ENCODE peak calls at places on chromosome 17, in six cellular contexts. C, Z, H, S, Q and I are unnamed samples.

GRCh38 chr17:1532836-1533602 is 16.6 kb upstream of the INPP5K start:
- DNase-seq in C (no peak), Z (peak; percentile 41), H (no peak), S (no peak), Q (no peak), I (peak; percentile 69)

GRCh38 chr17:83032781-83033180 is 46.6 kb upstream of the METRNL start:
- DNase-seq in C (no peak), Z (no peak), H (no peak), S (no peak), Q (no peak), I (no peak)

GRCh38 chr17:78316115-78316866 is 43.6 kb downstream of the SOCS3 start:
- DNase-seq in C (no peak), Z (no peak), H (no peak), S (no peak), Q (no peak), I (no peak)

GRCh38 chr17:60168654-60169053 is 18.9 kb downstream of the CA4 start:
- DNase-seq in C (no peak), Z (no peak), H (no peak), S (no peak), Q (no peak), I (no peak)

GRCh38 chr17:59853168-59853918 is 39.4 kb downstream of the TUBD1 start:
- DNase-seq in C (peak; percentile 34), Z (peak; percentile 53), H (no peak), S (no peak), Q (peak; percentile 48), I (peak; percentile 16)

GRCh38 chr17:51860934-51861561 is 297.5 kb downstream of the CA10 start:
- DNase-seq in C (no peak), Z (peak; percentile 9), H (no peak), S (no peak), Q (no peak), I (peak; percentile 83)

GRCh38 chr17:35242805-35243458 is at the start of gene SLFN5:
- DNase-seq in C (peak; percentile 90), Z (peak; percentile 79), H (peak; percentile 82), S (peak; percentile 94), Q (peak; percentile 94), I (peak; percentile 85)

GRCh38 chr17:20073056-20073979 is 64.2 kb downstream of the SPECC1 start:
- DNase-seq in C (peak; percentile 16), Z (peak; percentile 22), H (no peak), S (peak; percentile 26), Q (no peak), I (no peak)

GRCh38 chr17:62827722-62828498 is 19.8 kb upstream of the MARCHF10 start:
- DNase-seq in C (no peak), Z (no peak), H (no peak), S (no peak), Q (peak; percentile 26), I (peak; percentile 21)

GRCh38 chr17:31499771-31500554 is 108.5 kb downstream of the RAB11FIP4 start:
- DNase-seq in C (no peak), Z (no peak), H (no peak), S (no peak), Q (no peak), I (peak; percentile 51)

GRCh38 chr17:82648165-82648668 is at the start of gene WDR45B:
- DNase-seq in C (peak; percentile 77), Z (peak; percentile 97), H (peak; percentile 79), S (peak; percentile 73), Q (peak; percentile 99), I (peak; percentile 97)

GRCh38 chr17:50765454-50766221 is 1.7 kb downstream of the ANKRD40CL start:
- DNase-seq in C (no peak), Z (no peak), H (no peak), S (no peak), Q (no peak), I (no peak)

GRCh38 chr17:47275245-47275984 is 21.8 kb downstream of the ITGB3 start:
- DNase-seq in C (no peak), Z (peak; percentile 83), H (no peak), S (no peak), Q (peak; percentile 47), I (peak; percentile 78)

GRCh38 chr17:50117202-50118040 is 12.5 kb downstream of the SAMD14 start:
- DNase-seq in C (peak; percentile 35), Z (peak; percentile 78), H (peak; percentile 27), S (peak; percentile 36), Q (no peak), I (peak; percentile 92)

GRCh38 chr17:45197555-45198334 is 23.9 kb upstream of the FMNL1 start:
- DNase-seq in C (peak; percentile 84), Z (peak; percentile 91), H (peak; percentile 85), S (peak; percentile 75), Q (peak; percentile 86), I (peak; percentile 96)

GRCh38 chr17:43530303-43531081 is 15.6 kb downstream of the ETV4 start:
- DNase-seq in C (no peak), Z (peak; percentile 72), H (no peak), S (no peak), Q (peak; percentile 85), I (peak; percentile 84)

GRCh38 chr17:48081858-48082257 is 19.4 kb downstream of the CBX1 start:
- DNase-seq in C (no peak), Z (no peak), H (no peak), S (no peak), Q (no peak), I (no peak)

GRCh38 chr17:57915980-57916757 is 39.0 kb downstream of the CUEDC1 start:
- DNase-seq in C (no peak), Z (no peak), H (no peak), S (no peak), Q (no peak), I (peak; percentile 94)

GRCh38 chr17:63116967-63117366 is 150.9 kb downstream of the TANC2 start:
- DNase-seq in C (no peak), Z (no peak), H (no peak), S (no peak), Q (no peak), I (peak; percentile 64)

GRCh38 chr17:63479495-63480184 is 2.8 kb downstream of the ACE start:
- DNase-seq in C (no peak), Z (no peak), H (no peak), S (no peak), Q (no peak), I (no peak)

GRCh38 chr17:51398647-51399046 is 138.3 kb downstream of the UTP18 start:
- DNase-seq in C (no peak), Z (no peak), H (no peak), S (no peak), Q (no peak), I (no peak)

GRCh38 chr17:61574542-61575351 is 16.3 kb downstream of the NACA2 start:
- DNase-seq in C (no peak), Z (peak; percentile 11), H (no peak), S (no peak), Q (peak; percentile 34), I (peak; percentile 66)

GRCh38 chr17:49434821-49435581 is 20.3 kb upstream of the PHB1 start:
- DNase-seq in C (peak; percentile 7), Z (peak; percentile 90), H (peak; percentile 23), S (no peak), Q (peak; percentile 87), I (peak; percentile 62)

GRCh38 chr17:81349397-81350319 is 45.6 kb upstream of the BAHCC1 start:
- DNase-seq in C (no peak), Z (peak; percentile 88), H (no peak), S (no peak), Q (no peak), I (no peak)